ENCODE peak calls at places on chromosomes 16 and 17, in ten cellular contexts. E is gastrocnemius medialis, A is right atrium auricular region, D is uterus, G is esophagus muscularis mucosa, Z is adrenal gland, V is tibial nerve, L is hepatocyte, P is GM23338, C is thoracic aorta. B is an unnamed sample.

GRCh38 chr17:42279776-42280630 is 3.8 kb upstream of the STAT5B start:
- DNase-seq in C (no peak), A (peak), D (no peak), P (no peak), E (peak), V (no peak), G (peak), Z (peak), L (no peak), B (no peak)

GRCh38 chr17:32503251-32504165 is 16.7 kb downstream of the CDK5R1 start:
- DNase-seq in D (no peak), C (no peak), V (no peak), E (no peak), P (no peak), G (no peak), Z (no peak), L (no peak), A (no peak), B (no peak)

GRCh38 chr17:60103957-60104356 is 25.2 kb upstream of the HEATR6 start:
- DNase-seq in V (no peak), E (no peak), C (no peak), Z (no peak), D (no peak), G (no peak), A (no peak), L (no peak), P (no peak), B (no peak)

GRCh38 chr17:77862890-77863813 is 95.4 kb upstream of the TNRC6C start:
- DNase-seq in C (no peak), G (no peak), Z (no peak), V (no peak), A (no peak), L (no peak), P (no peak), D (no peak), E (no peak), B (no peak)

GRCh38 chr17:2178798-2179505 is 124.0 kb downstream of the HIC1 start:
- DNase-seq in A (no peak), Z (no peak), E (peak), D (no peak), G (no peak), V (no peak), L (no peak), C (no peak), P (no peak), B (no peak)

GRCh38 chr17:1322014-1322428 is 42.6 kb downstream of the TRARG1 start:
- DNase-seq in L (no peak), A (no peak), E (no peak), V (no peak), C (no peak), D (no peak), G (no peak), Z (no peak), P (no peak), B (no peak)

GRCh38 chr16:77298638-77299360 is 99.6 kb downstream of the SYCE1L start:
- DNase-seq in P (no peak), Z (no peak), L (peak), G (no peak), V (no peak), E (no peak), A (peak), D (peak), C (no peak), B (no peak)

GRCh38 chr17:2474371-2474770 is 37.3 kb downstream of the METTL16 start:
- DNase-seq in Z (no peak), G (no peak), V (no peak), E (no peak), L (no peak), D (no peak), P (no peak), C (no peak), A (no peak), B (no peak)

DNA sequence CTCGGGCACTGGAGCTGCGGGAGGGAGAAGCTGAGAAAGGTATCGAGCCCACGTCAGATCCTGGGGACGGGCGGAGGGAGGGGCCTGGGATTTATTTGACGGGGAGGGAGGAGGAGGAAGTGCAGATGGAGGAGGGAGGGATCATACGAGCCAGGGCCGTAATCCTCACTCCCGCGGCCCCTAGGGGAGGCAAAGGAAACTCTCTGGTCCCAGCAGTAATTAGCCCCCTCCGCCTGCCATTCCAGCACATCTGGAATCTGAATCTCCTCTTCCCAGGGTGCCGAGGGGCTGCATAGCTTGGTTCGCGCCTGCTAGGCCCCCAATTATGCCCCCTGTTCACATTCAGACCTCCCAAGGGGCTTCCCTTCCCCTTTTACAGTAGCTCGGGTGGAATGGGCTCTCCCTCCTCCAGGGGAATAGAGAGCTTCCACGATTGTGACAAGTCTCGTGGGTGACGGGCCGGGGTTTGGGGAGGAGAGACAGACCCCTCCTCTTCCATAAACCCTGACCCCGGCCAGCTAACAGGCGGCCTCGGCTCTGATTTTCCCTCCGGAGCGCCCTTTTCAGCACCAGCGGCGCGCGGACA is at the start of gene SEZ6L2:
- DNase-seq in G (no peak), D (peak), A (peak), Z (peak), L (peak), C (no peak), E (no peak), P (peak), V (no peak), B (no peak)
- TF ChIP-seq CTCF in G (no peak), D (no peak), A (no peak), Z (peak), L (peak), C (no peak), E (no peak), P (peak), V (no peak), B (no peak)

GRCh38 chr16:1412847-1413246 is 1.7 kb downstream of the UNKL start:
- DNase-seq in E (no peak), L (no peak), V (no peak), G (no peak), C (no peak), P (no peak), Z (no peak), A (no peak), D (no peak), B (no peak)

GRCh38 chr16:1413684-1414531 is 596 bp downstream of the UNKL start:
- DNase-seq in E (peak), P (peak), C (no peak), Z (peak), V (no peak), L (peak), G (no peak), A (no peak), D (peak), B (peak)

GRCh38 chr16:1420111-1420539 is 422 bp downstream of the UQCC4 start:
- DNase-seq in A (no peak), D (no peak), E (peak), L (peak), P (no peak), V (no peak), Z (peak), G (no peak), C (no peak), B (no peak)

GRCh38 chr16:1416521-1416941 is 2.0 kb upstream of the UNKL start:
- DNase-seq in D (no peak), L (no peak), P (no peak), V (no peak), C (no peak), E (no peak), G (no peak), Z (no peak), A (no peak), B (no peak)

DNA sequence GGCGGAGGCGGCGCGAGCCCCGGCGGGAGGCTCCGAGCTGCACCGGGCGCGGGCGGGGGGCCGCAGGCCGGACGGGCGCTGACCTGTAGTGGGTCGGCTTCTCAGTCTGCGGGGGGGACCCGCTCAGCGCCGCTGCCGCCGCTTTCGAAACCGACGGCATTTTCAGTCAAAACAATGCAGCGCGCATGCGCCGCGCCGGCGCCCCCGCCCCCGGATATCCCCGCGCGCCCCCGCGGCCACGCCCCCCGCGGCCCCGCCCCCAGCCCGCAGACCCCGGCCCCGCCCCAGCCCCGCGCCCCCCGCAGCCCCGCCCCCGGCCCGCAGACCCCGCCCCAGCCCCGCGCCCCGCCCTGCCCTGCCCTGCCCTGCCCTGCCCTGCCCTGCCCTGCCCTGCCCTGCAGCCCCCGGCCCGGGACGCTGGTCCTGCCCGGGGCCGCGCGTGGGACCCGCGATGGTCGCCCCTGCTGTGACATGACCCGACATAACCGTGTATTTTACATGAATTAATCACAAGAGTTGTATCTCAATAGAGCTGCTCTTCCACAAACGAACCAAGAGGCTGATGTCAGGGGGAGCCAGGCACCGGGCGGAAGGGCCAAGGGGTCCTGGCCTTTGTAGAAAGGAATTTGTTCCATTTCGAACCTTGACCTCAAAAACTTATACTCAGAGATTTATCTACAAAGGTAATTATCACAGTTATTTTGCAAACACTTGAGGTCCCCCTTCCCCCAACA is at the start of gene UNKL:
- DNase-seq in C (no peak), Z (peak), G (no peak), P (peak), A (peak), D (peak), E (peak), V (peak), L (peak), B (no peak)
- H3K27ac ChIP-seq in C (peak), Z (peak), G (peak), P (peak), A (peak), D (peak), E (peak), V (peak), L (peak), B (peak)

GRCh38 chr17:37083461-37083860 is 134.7 kb downstream of the AATF start:
- DNase-seq in G (no peak), C (no peak), E (no peak), V (no peak), A (no peak), L (no peak), D (no peak), P (peak), Z (no peak), B (no peak)
- TF ChIP-seq CTCF in G (no peak), C (no peak), E (no peak), V (no peak), A (no peak), L (no peak), D (no peak), P (no peak), Z (no peak), B (no peak)

GRCh38 chr17:17051791-17052461 is 9.7 kb downstream of the MPRIP start:
- DNase-seq in V (no peak), E (peak), A (no peak), G (no peak), C (no peak), L (peak), P (no peak), D (no peak), Z (peak), B (no peak)
- H3K27ac ChIP-seq in V (peak), E (peak), A (peak), G (no peak), C (no peak), L (peak), P (no peak), D (peak), Z (peak), B (peak)

DNA sequence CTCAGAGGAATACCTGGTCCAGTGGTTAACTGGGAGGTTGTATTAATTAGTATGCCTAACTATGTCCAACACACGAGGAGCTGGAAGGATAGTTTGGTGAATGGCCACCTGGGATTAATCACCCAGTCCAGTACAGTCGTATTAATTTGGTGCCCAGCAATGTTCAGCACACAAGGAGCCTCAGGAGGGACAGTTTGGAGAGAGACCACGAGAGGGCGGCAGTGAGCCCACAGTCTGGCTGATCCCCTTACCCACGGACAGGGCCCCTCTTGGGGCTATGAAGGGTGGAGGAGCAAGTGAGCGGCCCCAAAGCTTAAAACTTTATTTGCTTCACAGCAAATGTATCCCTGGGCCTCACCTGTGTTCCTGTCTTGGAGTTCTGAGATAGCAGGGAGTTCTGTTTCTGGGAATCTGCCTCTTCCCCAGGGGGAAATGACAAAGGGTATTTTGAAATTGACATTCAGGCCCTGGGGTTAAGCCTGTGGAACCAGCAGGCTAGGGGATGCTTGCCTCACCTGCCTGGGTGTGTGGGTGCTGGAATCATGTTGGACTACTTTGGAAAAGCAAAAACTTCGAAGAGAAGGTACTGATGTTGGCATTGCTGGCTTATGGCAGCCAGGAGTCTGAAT is 227.4 kb upstream of the ASIC2 start:
- DNase-seq in G (no peak), Z (peak), D (peak), E (no peak), P (peak), A (no peak), C (no peak), V (no peak), L (peak), B (no peak)
- TF ChIP-seq CTCF in G (peak), Z (peak), D (peak), E (no peak), P (peak), A (peak), C (peak), V (peak), L (peak), B (peak)

GRCh38 chr16:35906440-35906839 is 2447.0 kb downstream of the TP53TG3F start:
- DNase-seq in P (no peak), D (no peak), L (no peak), Z (no peak), V (no peak), C (no peak), G (peak), A (no peak), E (no peak), B (no peak)
- H3K27ac ChIP-seq in P (no peak), D (no peak), L (no peak), Z (no peak), V (no peak), C (no peak), G (no peak), A (no peak), E (no peak), B (no peak)

GRCh38 chr16:53948734-53949430 is 244.9 kb downstream of the FTO start:
- DNase-seq in G (no peak), Z (no peak), A (no peak), C (no peak), E (no peak), P (no peak), D (no peak), V (no peak), L (no peak), B (no peak)

GRCh38 chr16:53948326-53948725 is 244.4 kb downstream of the FTO start:
- DNase-seq in C (no peak), D (no peak), P (no peak), G (no peak), V (no peak), L (no peak), A (no peak), E (no peak), Z (no peak), B (no peak)

GRCh38 chr16:53946745-53947386 is 242.9 kb downstream of the FTO start:
- DNase-seq in P (no peak), V (no peak), C (no peak), Z (no peak), A (no peak), D (no peak), E (no peak), L (no peak), G (no peak), B (no peak)

GRCh38 chr16:53945996-53946395 is 242.0 kb downstream of the FTO start:
- DNase-seq in Z (no peak), V (no peak), A (no peak), P (peak), G (no peak), C (no peak), L (peak), D (no peak), E (no peak), B (no peak)

GRCh38 chr16:53944026-53944425 is 240.1 kb downstream of the FTO start:
- DNase-seq in A (no peak), Z (no peak), C (no peak), P (no peak), D (no peak), V (no peak), G (no peak), L (no peak), E (no peak), B (no peak)
- TF ChIP-seq CTCF in A (no peak), Z (no peak), C (no peak), P (no peak), D (no peak), V (no peak), G (no peak), L (no peak), E (no peak), B (no peak)

B was measured in ascending aorta.